ENCODE peak calls at places on chromosomes 12 and 14, in five cellular contexts. One of them, this sample, is unnamed.

GRCh38 chr14:98592611-98593170 is 679.3 kb downstream of the BCL11B start:
- DNase-seq in NCI-H1048: no peak
- DNase-seq in cardiac fibroblast: no peak
- DNase-seq in sciatic nerve: no peak
- DNase-seq in OCI-LY7: no peak
- DNase-seq in this sample: no peak

GRCh38 chr12:124736115-124737039 is 127.3 kb downstream of the SCARB1 start:
- DNase-seq in NCI-H1048: no peak
- DNase-seq in cardiac fibroblast: no peak
- DNase-seq in sciatic nerve: no peak
- DNase-seq in OCI-LY7: no peak
- DNase-seq in this sample: no peak

GRCh38 chr14:49882826-49883694 is 9.8 kb upstream of the ARF6 start:
- DNase-seq in NCI-H1048: no peak
- DNase-seq in cardiac fibroblast: no peak
- DNase-seq in sciatic nerve: no peak
- DNase-seq in OCI-LY7: no peak
- DNase-seq in this sample: no peak

GRCh38 chr12:12527820-12528296 is 34.8 kb downstream of the DUSP16 start:
- DNase-seq in NCI-H1048: no peak
- DNase-seq in cardiac fibroblast: no peak
- DNase-seq in sciatic nerve: no peak
- DNase-seq in OCI-LY7: peak
- DNase-seq in this sample: no peak

GRCh38 chr12:119565404-119565803 is 28.2 kb upstream of the TMEM233 start:
- DNase-seq in NCI-H1048: no peak
- DNase-seq in cardiac fibroblast: no peak
- DNase-seq in sciatic nerve: no peak
- DNase-seq in OCI-LY7: no peak
- DNase-seq in this sample: no peak

GRCh38 chr12:3088251-3088650 is 11.1 kb downstream of the TSPAN9 start:
- DNase-seq in NCI-H1048: no peak
- DNase-seq in cardiac fibroblast: no peak
- DNase-seq in sciatic nerve: no peak
- DNase-seq in OCI-LY7: no peak
- DNase-seq in this sample: no peak

GRCh38 chr12:116571089-116571488 is 11.9 kb downstream of the MAP1LC3B2 start:
- DNase-seq in NCI-H1048: no peak
- DNase-seq in cardiac fibroblast: no peak
- DNase-seq in sciatic nerve: no peak
- DNase-seq in OCI-LY7: no peak
- DNase-seq in this sample: no peak

GRCh38 chr12:57429473-57430116 is 1.2 kb downstream of the R3HDM2 start:
- DNase-seq in NCI-H1048: no peak
- DNase-seq in cardiac fibroblast: no peak
- DNase-seq in sciatic nerve: no peak
- DNase-seq in OCI-LY7: no peak
- DNase-seq in this sample: peak

GRCh38 chr12:990308-990648 is 745 bp upstream of the ERC1 start:
- DNase-seq in NCI-H1048: no peak
- DNase-seq in cardiac fibroblast: peak
- DNase-seq in sciatic nerve: peak
- DNase-seq in OCI-LY7: peak
- DNase-seq in this sample: peak

GRCh38 chr12:29486972-29487371 is 10.5 kb downstream of the OVCH1 start:
- DNase-seq in NCI-H1048: no peak
- DNase-seq in cardiac fibroblast: no peak
- DNase-seq in sciatic nerve: no peak
- DNase-seq in OCI-LY7: no peak
- DNase-seq in this sample: no peak

GRCh38 chr14:105525861-105526780 is at the start of gene TMEM121:
- DNase-seq in NCI-H1048: no peak
- DNase-seq in cardiac fibroblast: no peak
- DNase-seq in sciatic nerve: no peak
- DNase-seq in OCI-LY7: no peak
- DNase-seq in this sample: no peak